ENCODE peak calls at places on chromosomes 13 and 19, in five cellular contexts. V is tibial nerve, H is activated T-helper 1 cell treated with Interleukin-2 at 50 U/mL for 16 hours, S is bronchial epithelial cell, Z is uterus. T is an unnamed sample.

GRCh38 chr13:41985788-41986508 is 25.0 kb upstream of the VWA8 start:
- DNase-seq in V (no peak), H (no peak), S (no peak), Z (no peak), T (no peak)

GRCh38 chr19:36139473-36140288 is at the start of gene CAPNS1:
- DNase-seq in V (peak), H (peak), Z (peak), S (peak), T (peak)

GRCh38 chr19:10346509-10346908 is 7.1 kb upstream of the ICAM3 start:
- DNase-seq in S (peak), H (no peak), Z (no peak), V (no peak), T (no peak)

GRCh38 chr13:112688560-112689497 is 1.0 kb upstream of the ATP11A start:
- DNase-seq in Z (no peak), S (no peak), H (peak), V (peak), T (no peak)

GRCh38 chr19:5369962-5370367 is 29.4 kb upstream of the PTPRS start:
- DNase-seq in S (peak), V (no peak), H (no peak), Z (no peak), T (no peak)

GRCh38 chr19:10061717-10062310 is 24.3 kb upstream of the SHFL start:
- DNase-seq in H (no peak), S (no peak), V (no peak), Z (no peak), T (no peak)

GRCh38 chr13:26498524-26499208 is 58.8 kb upstream of the WASF3 start:
- DNase-seq in Z (no peak), H (no peak), S (peak), V (no peak), T (no peak)

GRCh38 chr13:72694314-72694713 is 33.1 kb downstream of the MZT1 start:
- DNase-seq in S (no peak), H (no peak), V (no peak), Z (no peak), T (no peak)

GRCh38 chr13:94607056-94607455 is 5.4 kb downstream of the GPR180 start:
- DNase-seq in H (no peak), Z (no peak), V (no peak), S (no peak), T (no peak)

GRCh38 chr19:39679056-39679790 is 23.5 kb downstream of the LGALS16 start:
- DNase-seq in H (no peak), S (no peak), V (no peak), Z (no peak), T (no peak)

GRCh38 chr13:91166714-91167511 is 180.6 kb upstream of the MIR17HG start:
- DNase-seq in S (no peak), V (no peak), H (no peak), Z (no peak), T (no peak)

GRCh38 chr13:43783820-43784219 is 3.0 kb downstream of the ENOX1 start:
- DNase-seq in Z (no peak), H (no peak), S (peak), V (no peak), T (no peak)

GRCh38 chr13:64069892-64070291 is 2654.2 kb upstream of the PCDH20 start:
- DNase-seq in V (no peak), H (no peak), S (no peak), Z (no peak), T (no peak)

GRCh38 chr13:46374710-46375109 is 12.3 kb downstream of the RUBCNL start:
- DNase-seq in S (no peak), V (no peak), H (no peak), Z (no peak), T (no peak)